ENCODE peak calls at places on chromosome X, in four cellular contexts. C is PC-3, E is RWPE2, J is adrenal gland. K is an unnamed sample. For H3K36me3 and H3K9me3, the result is how much of the 10 kb centered on the place peaks cover.

GRCh38 chrX:283115-283845 is 2.1 kb downstream of the PLCXD1 start:
- DNase-seq in E (peak), C (peak), J (peak), K (peak)

GRCh38 chrX:129932792-129933321 is 26.9 kb downstream of the UTP14A start:
- DNase-seq in C (peak), E (no peak), J (peak), K (peak)

GRCh38 chrX:39856472-39857121 is 241.2 kb downstream of the BCOR start:
- DNase-seq in J (no peak), E (no peak), C (no peak), K (peak)

GRCh38 chrX:129540725-129541184 is 696 bp downstream of the OCRL start:
- DNase-seq in J (peak), E (no peak), C (peak), K (peak)

GRCh38 chrX:48025561-48025960 is 18.8 kb downstream of the SPACA5 start:
- DNase-seq in E (no peak), J (peak), C (peak), K (no peak)

GRCh38 chrX:34778961-34779360 is 121.9 kb upstream of the TMEM47 start:
- DNase-seq in J (no peak), C (peak), E (no peak), K (no peak)

GRCh38 chrX:105972690-105973386 is 65.7 kb downstream of the SERPINA7 start:
- DNase-seq in J (no peak), E (no peak), C (no peak), K (no peak)

GRCh38 chrX:29419774-29420553 is 795.4 kb upstream of the MAGEB2 start:
- DNase-seq in J (no peak), C (no peak), E (no peak), K (no peak)

GRCh38 chrX:2526390-2526789 is 25.6 kb upstream of the DHRSX start:
- DNase-seq in C (no peak), E (no peak), J (no peak), K (no peak)

GRCh38 chrX:69063486-69063885 is 101.8 kb downstream of the PJA1 start:
- DNase-seq in C (no peak), J (no peak), E (no peak), K (no peak)

GRCh38 chrX:82589410-82589809 is 918.7 kb upstream of the POU3F4 start:
- DNase-seq in J (no peak), E (no peak), C (peak), K (peak)

GRCh38 chrX:20639115-20639514 is 372.4 kb upstream of the RPS6KA3 start:
- DNase-seq in J (no peak), C (no peak), E (no peak), K (no peak)

GRCh38 chrX:53280703-53281320 is 572 bp downstream of the IQSEC2 start:
- DNase-seq in C (peak), E (no peak), J (peak), K (peak)

GRCh38 chrX:21747523-21747922 is 10.4 kb downstream of the SMPX start:
- DNase-seq in E (no peak), J (no peak), C (no peak), K (no peak)

GRCh38 chrX:80876877-80877276 is 67.2 kb upstream of the BRWD3 start:
- DNase-seq in C (peak), J (no peak), E (no peak), K (no peak)

GRCh38 chrX:150465856-150466775 is 102.3 kb upstream of the MTM1 start:
- DNase-seq in C (no peak), E (no peak), J (no peak), K (no peak)

GRCh38 chrX:23668335-23668734 is 1.0 kb downstream of the PRDX4 start:
- DNase-seq in E (no peak), J (no peak), C (peak), K (no peak)

GRCh38 chrX:68939868-68940267 is 111.0 kb downstream of the EFNB1 start:
- DNase-seq in E (no peak), C (no peak), J (no peak), K (no peak)

GRCh38 chrX:48826135-48826875 is at the start of gene ERAS:
- DNase-seq in E (no peak), C (no peak), J (no peak), K (no peak)

GRCh38 chrX:100673397-100673953 is 29.5 kb downstream of the SRPX2 start:
- DNase-seq in J (no peak), C (peak), E (no peak), K (peak)

GRCh38 chrX:153592966-153593688 is 5.8 kb downstream of the CCNQ start:
- DNase-seq in C (no peak), E (peak), J (peak), K (no peak)

GRCh38 chrX:75291611-75292010 is 17.7 kb downstream of the UPRT start:
- DNase-seq in E (no peak), J (no peak), C (no peak), K (no peak)

GRCh38 chrX:10618911-10619310 is 1.5 kb downstream of the MID1 start:
- DNase-seq in J (no peak), E (no peak), C (peak), K (no peak)

GRCh38 chrX:49209434-49210251 is 9.7 kb upstream of the SYP start:
- DNase-seq in C (no peak), J (no peak), E (no peak), K (no peak)

GRCh38 chrX:142828129-142828528 is 197.6 kb upstream of the SPANXN4 start:
- DNase-seq in C (no peak), E (no peak), J (no peak), K (no peak)

GRCh38 chrX:154396948-154397887 is 959 bp upstream of the RPL10 start:
- DNase-seq in E (no peak), C (peak), J (peak), K (peak)

GRCh38 chrX:115649461-115650063 is 88.6 kb downstream of the PLS3 start:
- DNase-seq in E (no peak), J (no peak), C (peak), K (no peak)

GRCh38 chrX:115650916-115651315 is 89.9 kb downstream of the PLS3 start:
- DNase-seq in J (peak), C (peak), E (no peak), K (peak)

GRCh38 chrX:115652221-115652620 is 91.2 kb downstream of the PLS3 start:
- DNase-seq in J (no peak), C (no peak), E (no peak), K (no peak)

DNA sequence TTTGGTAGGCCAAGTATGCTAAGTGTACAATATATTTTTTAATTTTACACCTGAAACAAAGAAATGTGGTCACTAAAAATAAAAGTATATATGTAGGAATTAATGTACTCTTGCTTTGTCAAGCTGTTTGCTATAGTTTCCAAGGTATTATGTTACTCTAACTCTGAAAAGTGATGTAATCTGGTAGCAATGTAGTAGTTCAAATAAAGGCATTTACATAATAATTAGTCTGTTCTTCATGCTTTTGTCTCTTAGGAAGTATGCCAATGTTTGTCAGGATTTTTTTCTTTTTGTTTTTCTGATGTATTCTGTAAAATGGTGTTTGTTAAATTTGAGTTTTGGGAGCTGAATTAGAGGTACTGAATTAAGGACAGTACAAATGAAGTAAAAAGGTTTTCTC is 89.5 kb downstream of the PLS3 start:
- DNase-seq in C (peak), E (no peak), J (no peak), K (no peak)
- H3K36me3 ChIP-seq in C (under half), E (half or more), J (under half), K (under half)

DNA sequence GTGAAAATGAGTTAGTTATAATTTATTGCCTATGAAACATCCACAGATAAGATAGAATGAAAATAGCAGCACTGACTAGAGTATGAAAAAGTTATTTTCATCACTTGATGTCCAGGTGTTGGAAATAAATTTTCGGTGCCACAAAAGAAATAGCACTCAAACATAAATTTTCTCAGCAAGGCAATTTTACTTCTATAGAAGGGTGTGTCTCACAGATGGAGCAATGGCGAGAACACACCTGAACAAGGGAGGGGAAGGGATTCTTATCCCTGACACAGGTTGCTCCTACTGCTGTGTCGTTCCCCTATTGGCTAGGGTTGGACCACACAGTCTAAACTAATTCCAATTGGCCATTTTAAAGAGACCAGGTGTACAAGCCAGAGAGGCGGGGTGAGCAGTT is 13.3 kb upstream of the VAMP7 start:
- DNase-seq in J (no peak), C (no peak), E (no peak), K (no peak)
- H3K9me3 ChIP-seq in J (under half), C (under half), E (under half), K (under half)

GRCh38 chrX:41338422-41338821 is 4.5 kb downstream of the DDX3X start:
- DNase-seq in C (peak), E (no peak), J (no peak), K (no peak)
- H3K4me3 ChIP-seq in C (peak), E (no peak), J (peak), K (no peak)

GRCh38 chrX:14916017-14916674 is 42.9 kb downstream of the MOSPD2 start:
- DNase-seq in E (no peak), C (peak), J (no peak), K (peak)
- H3K36me3 ChIP-seq in E (under half), C (under half), J (under half), K (under half)

GRCh38 chrX:140509468-140510305 is 4.8 kb upstream of the SOX3 start:
- DNase-seq in C (no peak), J (no peak), E (no peak), K (no peak)

GRCh38 chrX:140507982-140508305 is 3.1 kb upstream of the SOX3 start:
- DNase-seq in C (peak), J (no peak), E (no peak), K (peak)

GRCh38 chrX:140505421-140506337 is 810 bp upstream of the SOX3 start:
- DNase-seq in E (no peak), C (no peak), J (no peak), K (peak)

GRCh38 chrX:140508958-140509357 is 4.1 kb upstream of the SOX3 start:
- DNase-seq in C (no peak), E (no peak), J (no peak), K (no peak)

GRCh38 chrX:140507223-140507981 is 2.5 kb upstream of the SOX3 start:
- DNase-seq in E (no peak), C (peak), J (no peak), K (peak)
- H3K9me3 ChIP-seq in E (under half), C (under half), J (under half), K (under half)

DNA sequence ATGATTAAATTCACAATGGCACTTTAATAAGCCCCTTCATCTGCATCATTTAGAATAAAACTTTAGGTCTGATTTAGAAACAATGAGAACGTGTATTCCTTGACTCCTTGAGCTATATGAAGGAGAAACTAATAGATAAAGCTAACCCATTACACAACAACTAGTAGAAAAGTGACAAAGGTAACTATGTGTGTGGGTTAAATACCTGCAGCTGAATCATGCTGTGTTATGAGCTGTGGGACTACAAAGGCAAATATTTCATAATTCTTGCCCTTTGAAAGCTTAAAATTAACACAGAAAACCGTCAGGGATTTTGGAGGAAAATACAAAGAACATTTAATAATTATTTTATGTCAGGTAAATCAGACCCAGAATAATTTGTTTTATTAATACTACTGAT is 886 bp upstream of the NDP start:
- DNase-seq in C (peak), J (no peak), E (no peak), K (no peak)
- H3K4me3 ChIP-seq in C (peak), J (no peak), E (no peak), K (no peak)

GRCh38 chrX:108323751-108324150 is 114.5 kb downstream of the COL4A6 start:
- DNase-seq in J (no peak), C (no peak), E (no peak), K (no peak)

GRCh38 chrX:108316456-108316855 is 121.8 kb downstream of the COL4A6 start:
- DNase-seq in J (no peak), E (no peak), C (peak), K (no peak)

GRCh38 chrX:108322243-108322642 is 116.0 kb downstream of the COL4A6 start:
- DNase-seq in E (no peak), J (no peak), C (no peak), K (no peak)
- H3K36me3 ChIP-seq in E (under half), J (under half), C (under half), K (under half)

K was measured in MG63.